ENCODE peak calls at places on chromosome 13, in nine cellular contexts. U is IMR-90, X is neural progenitor cell, L is transverse colon, K is SK-N-SH, D is BJ, H is left lung, R is RWPE1, N is NB4. P is an unnamed sample.

GRCh38 chr13:51723529-51723928 is 80.4 kb downstream of the DHRS12 start:
- DNase-seq in U (no peak), X (no peak), L (no peak), K (no peak), D (no peak), H (no peak), R (no peak), N (no peak), P (no peak)

GRCh38 chr13:28423010-28423409 is 71.9 kb downstream of the FLT1 start:
- DNase-seq in U (no peak), X (no peak), L (peak; percentile 21), K (no peak), D (no peak), H (peak; percentile 77), R (no peak), N (peak; percentile 96), P (peak; percentile 41)

GRCh38 chr13:51502206-51502651 is 49.4 kb upstream of the INTS6 start:
- DNase-seq in U (peak; percentile 59), X (no peak), L (no peak), K (no peak), D (no peak), H (no peak), R (no peak), N (peak; percentile 28), P (no peak)

GRCh38 chr13:75495938-75496337 is 14.0 kb upstream of the TBC1D4 start:
- DNase-seq in U (peak; percentile 80), X (no peak), L (no peak), K (no peak), D (peak; percentile 37), H (no peak), R (no peak), N (no peak), P (no peak)

GRCh38 chr13:34863360-34864135 is 78.5 kb upstream of the NBEA start:
- DNase-seq in U (peak; percentile 75), X (no peak), L (no peak), K (no peak), D (peak; percentile 85), H (no peak), R (peak; percentile 89), N (peak; percentile 7), P (no peak)

GRCh38 chr13:49421391-49421790 is 22.5 kb downstream of the CAB39L start:
- DNase-seq in U (no peak), X (peak; percentile 43), L (peak; percentile 12), K (no peak), D (no peak), H (no peak), R (no peak), N (peak; percentile 54), P (no peak)

GRCh38 chr13:47858678-47859050 is 142.4 kb downstream of the SUCLA2 start:
- DNase-seq in U (peak; percentile 64), X (no peak), L (no peak), K (no peak), D (no peak), H (no peak), R (peak; percentile 30), N (peak; percentile 64), P (no peak)

GRCh38 chr13:40402931-40403412 is 263.5 kb downstream of the FOXO1 start:
- DNase-seq in U (peak; percentile 49), X (no peak), L (no peak), K (no peak), D (peak; percentile 14), H (no peak), R (peak; percentile 33), N (peak; percentile 39), P (no peak)

DNA sequence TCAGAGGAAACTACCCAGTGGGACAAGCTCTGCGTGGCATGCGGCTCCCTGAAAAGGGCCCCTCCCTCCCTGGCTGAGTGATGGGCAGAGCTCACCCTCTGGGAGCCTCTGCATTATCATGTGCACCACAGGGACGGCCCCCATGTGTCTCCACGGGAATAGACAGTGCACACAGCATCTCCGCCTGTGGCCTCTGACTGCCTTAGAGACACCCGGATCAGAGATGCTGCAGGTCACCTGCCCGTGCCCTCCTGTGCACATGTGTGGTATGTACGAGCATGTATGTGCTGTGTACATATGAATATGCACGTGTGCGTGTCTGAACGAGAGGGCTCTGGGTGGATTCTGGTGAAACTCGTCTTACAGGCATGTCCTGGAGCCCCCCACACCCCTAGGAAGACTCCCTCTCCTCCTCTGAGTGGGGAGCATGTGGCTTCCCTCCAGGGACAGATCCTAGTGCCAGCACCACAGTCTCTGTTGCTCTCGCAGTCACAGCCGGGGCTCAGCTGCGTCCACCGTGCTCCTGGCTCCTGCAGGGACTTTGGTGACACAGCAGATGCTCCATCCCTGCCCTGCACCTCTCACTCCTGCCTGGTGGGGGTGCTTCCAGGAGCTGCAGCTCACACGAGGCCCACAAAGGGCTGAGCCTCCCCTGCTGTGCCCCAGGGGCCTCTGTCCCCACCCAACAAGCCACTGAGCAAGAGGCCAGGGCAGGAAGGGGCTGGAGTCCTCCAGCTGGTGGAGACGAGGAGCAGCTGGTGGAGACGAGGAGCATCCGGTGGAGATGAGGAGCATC is 19.6 kb downstream of the C13orf46 start:
- DNase-seq in U (no peak), X (no peak), L (no peak), K (no peak), D (no peak), H (no peak), R (no peak), N (no peak), P (no peak)
- TF ChIP-seq CTCF in U (no peak), X (no peak), L (no peak), K (no peak), D (no peak), H (no peak), R (no peak), N (no peak), P (no peak)

GRCh38 chr13:26488236-26489028 is 69.1 kb upstream of the WASF3 start:
- DNase-seq in U (no peak), X (no peak), L (no peak), K (no peak), D (no peak), H (no peak), R (no peak), N (no peak), P (no peak)

GRCh38 chr13:26485786-26486185 is 71.7 kb upstream of the WASF3 start:
- DNase-seq in U (no peak), X (no peak), L (no peak), K (no peak), D (no peak), H (no peak), R (no peak), N (no peak), P (no peak)

GRCh38 chr13:26486550-26486949 is 70.9 kb upstream of the WASF3 start:
- DNase-seq in U (no peak), X (no peak), L (no peak), K (no peak), D (no peak), H (no peak), R (no peak), N (no peak), P (no peak)

GRCh38 chr13:26485288-26485687 is 72.2 kb upstream of the WASF3 start:
- DNase-seq in U (no peak), X (no peak), L (no peak), K (no peak), D (no peak), H (no peak), R (no peak), N (no peak), P (no peak)

DNA sequence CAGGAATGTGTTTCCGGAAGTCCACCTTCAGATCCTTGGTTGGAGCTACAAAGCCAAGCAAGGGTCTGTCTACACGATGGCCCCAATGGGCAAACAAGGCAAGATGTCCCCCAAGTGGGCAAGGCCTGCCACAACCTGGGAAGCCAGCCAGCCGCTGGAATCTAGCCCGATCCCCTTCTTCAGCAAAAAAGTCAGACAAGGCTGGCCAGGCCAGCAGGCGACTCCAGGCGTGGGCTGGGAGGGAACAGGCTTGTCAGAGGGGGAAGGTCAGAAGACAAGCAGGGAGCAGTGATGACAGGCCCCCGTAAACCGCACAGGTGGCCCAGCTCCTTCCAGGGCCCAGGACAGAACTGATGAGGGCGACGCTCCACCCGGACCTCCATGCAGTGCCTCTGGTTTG is 69.7 kb upstream of the WASF3 start:
- DNase-seq in U (no peak), X (no peak), L (no peak), K (no peak), D (no peak), H (no peak), R (no peak), N (no peak), P (no peak)
- TF ChIP-seq CTCF in U (no peak), X (no peak), L (no peak), K (no peak), D (no peak), H (no peak), R (no peak), N (no peak), P (no peak)

GRCh38 chr13:42591602-42592001 is 17.6 kb downstream of the TNFSF11 start:
- DNase-seq in U (no peak), X (no peak), L (no peak), K (no peak), D (no peak), H (no peak), R (no peak), N (no peak), P (no peak)

GRCh38 chr13:42597505-42597904 is 23.6 kb downstream of the TNFSF11 start:
- DNase-seq in U (no peak), X (no peak), L (no peak), K (no peak), D (no peak), H (no peak), R (no peak), N (no peak), P (no peak)

GRCh38 chr13:42593719-42594012 is 19.7 kb downstream of the TNFSF11 start:
- DNase-seq in U (no peak), X (no peak), L (no peak), K (no peak), D (no peak), H (no peak), R (no peak), N (no peak), P (no peak)

GRCh38 chr13:42592915-42593718 is 19.2 kb downstream of the TNFSF11 start:
- DNase-seq in U (no peak), X (no peak), L (no peak), K (no peak), D (no peak), H (no peak), R (no peak), N (no peak), P (no peak)

DNA sequence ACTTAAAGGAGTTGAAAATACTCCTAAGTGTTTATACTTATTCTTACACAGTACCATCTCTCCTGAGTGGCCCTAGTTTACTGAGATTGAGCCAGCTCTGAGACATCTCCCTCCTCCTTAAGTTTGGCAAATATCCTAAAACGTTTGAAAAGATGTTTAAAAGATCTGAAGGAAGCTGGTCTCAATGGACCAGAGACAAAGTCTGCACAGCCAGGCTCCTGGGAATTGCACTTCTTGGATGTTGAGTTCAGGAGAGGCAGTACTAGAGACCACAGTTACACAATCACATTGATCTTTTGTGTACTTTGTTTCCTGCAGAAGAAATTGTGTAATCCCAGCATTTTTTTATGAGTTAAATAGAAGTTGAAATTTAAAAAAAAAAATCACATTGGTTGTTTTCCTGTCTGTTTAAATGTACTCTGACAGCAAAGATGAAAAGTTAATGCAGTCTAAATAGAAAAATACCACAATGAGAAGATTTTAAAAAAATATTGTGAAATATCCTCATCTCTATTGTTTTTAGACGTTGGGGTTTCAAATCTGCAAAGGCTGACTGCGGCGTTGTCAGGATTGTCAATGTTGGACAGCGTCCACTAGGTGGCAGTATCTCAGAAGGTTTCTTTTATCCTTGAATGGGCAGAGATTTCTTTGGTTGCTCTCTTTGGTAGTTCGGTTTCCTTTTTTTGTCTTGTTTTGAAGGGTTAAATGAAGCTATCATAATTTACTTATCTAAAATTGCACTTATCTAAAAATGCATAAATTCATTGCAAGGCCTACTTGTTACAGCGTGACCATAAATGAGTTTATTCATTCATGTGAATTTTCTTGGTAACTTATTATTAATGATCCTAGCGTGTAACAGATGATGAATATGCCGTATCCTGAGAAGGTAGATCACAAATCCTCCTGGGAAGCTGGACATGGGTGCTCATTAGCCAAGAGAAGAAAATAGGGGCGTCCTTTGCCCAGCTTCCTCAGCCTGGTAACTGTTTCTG is 20.9 kb downstream of the TNFSF11 start:
- DNase-seq in U (peak; percentile 66), X (peak; percentile 83), L (peak; percentile 52), K (peak; percentile 58), D (peak; percentile 13), H (peak; percentile 55), R (peak; percentile 71), N (peak; percentile 76), P (peak; percentile 20)
- TF ChIP-seq CTCF in U (peak; percentile 81), X (peak; percentile 92), L (peak; percentile 86), K (peak; percentile 92), D (peak; percentile 74), H (peak; percentile 87), R (peak; percentile 81), N (peak; percentile 76), P (peak; percentile 89)

DNA sequence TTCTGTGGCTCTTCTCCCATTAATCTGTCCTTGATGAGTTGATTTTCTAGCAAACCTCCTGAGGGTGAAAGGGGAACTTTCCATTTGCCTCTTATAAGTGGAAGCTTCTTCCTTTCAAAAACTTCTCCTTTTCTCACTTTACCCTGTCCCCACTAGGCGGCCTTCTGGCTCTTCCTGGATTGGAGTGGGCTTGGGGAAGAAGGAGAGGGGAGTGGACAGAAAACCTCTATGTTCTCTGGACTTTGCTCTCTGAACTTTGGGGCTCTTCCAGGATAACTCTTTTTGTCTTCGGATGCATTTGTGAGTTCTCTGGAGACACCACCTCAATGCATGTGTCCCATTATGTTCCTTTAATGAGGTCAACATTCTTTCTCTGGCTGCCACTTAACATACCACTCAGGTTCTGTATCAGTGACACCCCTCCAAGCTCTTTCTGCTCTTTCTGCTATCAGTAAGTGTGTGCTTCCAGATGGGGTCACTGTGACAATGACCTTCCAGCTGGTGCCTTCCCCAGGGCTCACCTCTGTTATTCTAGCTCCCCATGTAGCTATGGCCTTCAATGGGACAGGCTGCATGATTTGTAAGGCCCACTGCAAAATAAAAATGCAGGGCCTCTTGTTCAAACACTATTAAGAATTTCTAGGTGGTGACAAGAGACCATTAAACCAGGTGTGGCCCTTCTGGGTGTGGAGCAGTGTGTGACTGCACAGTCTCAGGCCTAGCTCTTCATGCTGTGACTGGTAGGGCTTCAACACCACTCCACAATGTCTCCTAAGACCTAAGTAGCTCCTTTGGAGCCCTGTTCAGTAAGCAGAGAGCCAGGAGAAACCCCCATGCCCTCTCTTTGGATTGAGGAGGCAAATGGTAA is 389.2 kb downstream of the EFNB2 start:
- DNase-seq in U (no peak), X (no peak), L (peak; percentile 75), K (no peak), D (no peak), H (peak; percentile 48), R (no peak), N (peak; percentile 32), P (no peak)
- TF ChIP-seq CTCF in U (no peak), X (no peak), L (peak; percentile 11), K (peak; percentile 8), D (no peak), H (no peak), R (no peak), N (peak; percentile 40), P (no peak)

P was measured in natural killer cell.